ENCODE peak calls at places on chromosomes 4 and X, in six cellular contexts. E is foreskin fibroblast, Y is memory B cell, B is ACHN, G is G401, F is H9. X is an unnamed sample.

GRCh38 chr4:2417196-2417764 is 1.2 kb downstream of the ZFYVE28 start:
- DNase-seq in B (no peak), F (no peak), E (no peak), G (no peak), Y (peak), X (peak)

GRCh38 chrX:38484607-38485498 is 76.5 kb upstream of the TSPAN7 start:
- DNase-seq in B (no peak), Y (no peak), F (no peak), G (no peak), E (no peak), X (no peak)

GRCh38 chrX:12405306-12405705 is 267.0 kb downstream of the FRMPD4 start:
- DNase-seq in F (no peak), Y (no peak), G (no peak), E (no peak), B (no peak), X (no peak)

GRCh38 chr4:181416966-181417365 is 826.2 kb upstream of the TENM3 start:
- DNase-seq in B (no peak), E (no peak), G (peak), F (no peak), Y (no peak), X (no peak)

GRCh38 chr4:124199755-124200154 is 512.8 kb downstream of the ANKRD50 start:
- DNase-seq in E (peak), G (no peak), Y (no peak), F (no peak), B (no peak), X (no peak)

GRCh38 chrX:120365320-120365719 is 3.4 kb downstream of the ATP1B4 start:
- DNase-seq in G (peak), F (peak), E (no peak), Y (peak), B (peak), X (peak)

GRCh38 chr4:53273726-53274125 is 92.1 kb downstream of the SCFD2 start:
- DNase-seq in B (no peak), E (peak), F (no peak), G (peak), Y (no peak), X (no peak)

GRCh38 chr4:125728568-125728967 is 413.8 kb downstream of the FAT4 start:
- DNase-seq in E (peak), G (peak), B (peak), F (no peak), Y (no peak), X (no peak)

GRCh38 chrX:106606583-106606982 is 5.2 kb upstream of the RADX start:
- DNase-seq in B (no peak), Y (no peak), E (no peak), G (no peak), F (no peak), X (no peak)

GRCh38 chrX:55731826-55732225 is 14.3 kb downstream of the RRAGB start:
- DNase-seq in E (no peak), F (no peak), B (no peak), G (no peak), Y (no peak), X (no peak)

GRCh38 chr4:10169839-10170387 is 53.3 kb upstream of the WDR1 start:
- DNase-seq in Y (no peak), E (no peak), F (no peak), G (no peak), B (no peak), X (no peak)

GRCh38 chr4:26860922-26861433 is 337 bp downstream of the STIM2 start:
- DNase-seq in F (peak), Y (peak), G (no peak), B (peak), E (peak), X (peak)

GRCh38 chr4:3442460-3442958 is 741 bp downstream of the HGFAC start:
- DNase-seq in G (no peak), E (no peak), F (no peak), Y (no peak), B (no peak), X (no peak)

GRCh38 chr4:163175971-163176958 is 9.6 kb upstream of the NAF1 start:
- DNase-seq in B (no peak), G (no peak), Y (no peak), F (no peak), E (no peak), X (no peak)

GRCh38 chr4:15410750-15411149 is 17.1 kb upstream of the C1QTNF7 start:
- DNase-seq in F (no peak), Y (peak), G (no peak), E (no peak), B (no peak), X (no peak)

GRCh38 chrX:48919947-48920712 is 1.3 kb upstream of the PIM2 start:
- DNase-seq in G (no peak), F (no peak), Y (no peak), E (no peak), B (no peak), X (no peak)

GRCh38 chrX:153818571-153819397 is 11.6 kb downstream of the PDZD4 start:
- DNase-seq in E (no peak), B (peak), Y (peak), F (no peak), G (no peak), X (peak)